ENCODE peak calls at places on chromosome 1, in six cellular contexts. N, Q, T, A, O and S are unnamed samples.

GRCh38 chr1:234750922-234751595 is 141.1 kb upstream of the IRF2BP2 start:
- DNase-seq in T (no peak), A (peak), O (peak), Q (no peak), N (no peak), S (peak)

GRCh38 chr1:55374801-55375616 is 159.8 kb upstream of the USP24 start:
- DNase-seq in T (no peak), N (no peak), A (peak), O (no peak), Q (no peak), S (no peak)

GRCh38 chr1:109996476-109996875 is 11.9 kb downstream of the AHCYL1 start:
- DNase-seq in Q (no peak), O (no peak), A (no peak), T (peak), N (no peak), S (no peak)

GRCh38 chr1:39142394-39143060 is 62.0 kb upstream of the MACF1 start:
- DNase-seq in N (no peak), A (peak), O (peak), Q (peak), T (no peak), S (peak)

GRCh38 chr1:49106438-49106837 is 329.7 kb upstream of the BEND5 start:
- DNase-seq in T (no peak), N (no peak), A (no peak), Q (no peak), O (no peak), S (no peak)

GRCh38 chr1:239914827-239915231 is 176.9 kb upstream of the FMN2 start:
- DNase-seq in Q (no peak), A (no peak), N (no peak), T (no peak), O (no peak), S (no peak)

GRCh38 chr1:58568271-58568860 is 8.7 kb downstream of the TACSTD2 start:
- DNase-seq in A (no peak), T (no peak), O (no peak), Q (no peak), N (no peak), S (no peak)

GRCh38 chr1:43452789-43453441 is 816 bp downstream of the HYI start:
- DNase-seq in A (no peak), O (peak), Q (no peak), T (no peak), N (no peak), S (peak)

GRCh38 chr1:9718006-9718680 is 66.6 kb downstream of the PIK3CD start:
- DNase-seq in O (no peak), T (no peak), N (no peak), A (no peak), Q (no peak), S (no peak)